ENCODE peak calls at places on chromosomes 2 and 18, in seven cellular contexts. One of them, this sample, is unnamed.

GRCh38 chr18:69956655-69957054 is 9.0 kb upstream of the CD226 start:
- DNase-seq in AG09309: no peak
- DNase-seq in neural crest cell: no peak
- DNase-seq in neural progenitor cell: peak
- DNase-seq in astrocyte: no peak
- DNase-seq in endodermal cell: no peak
- DNase-seq in hepatocyte: no peak
- DNase-seq in this sample: no peak

GRCh38 chr2:119402645-119403560 is 28.8 kb upstream of the TMEM37 start:
- DNase-seq in AG09309: no peak
- DNase-seq in neural crest cell: no peak
- DNase-seq in neural progenitor cell: no peak
- DNase-seq in astrocyte: no peak
- DNase-seq in endodermal cell: peak
- DNase-seq in hepatocyte: peak
- DNase-seq in this sample: no peak

GRCh38 chr2:195414479-195414878 is 242.5 kb upstream of the SLC39A10 start:
- DNase-seq in AG09309: no peak
- DNase-seq in neural crest cell: no peak
- DNase-seq in neural progenitor cell: no peak
- DNase-seq in astrocyte: no peak
- DNase-seq in endodermal cell: no peak
- DNase-seq in hepatocyte: no peak
- DNase-seq in this sample: no peak

GRCh38 chr2:137179542-137179941 is 414.2 kb downstream of the THSD7B start:
- DNase-seq in AG09309: no peak
- DNase-seq in neural crest cell: no peak
- DNase-seq in neural progenitor cell: no peak
- DNase-seq in astrocyte: no peak
- DNase-seq in endodermal cell: no peak
- DNase-seq in hepatocyte: no peak
- DNase-seq in this sample: no peak

GRCh38 chr2:10626837-10627236 is 62.9 kb downstream of the NOL10 start:
- DNase-seq in AG09309: no peak
- DNase-seq in neural crest cell: no peak
- DNase-seq in neural progenitor cell: no peak
- DNase-seq in astrocyte: no peak
- DNase-seq in endodermal cell: no peak
- DNase-seq in hepatocyte: no peak
- DNase-seq in this sample: no peak

GRCh38 chr2:208033701-208034502 is 8.6 kb upstream of the PLEKHM3 start:
- DNase-seq in AG09309: no peak
- DNase-seq in neural crest cell: no peak
- DNase-seq in neural progenitor cell: peak
- DNase-seq in astrocyte: peak
- DNase-seq in endodermal cell: peak
- DNase-seq in hepatocyte: peak
- DNase-seq in this sample: no peak

GRCh38 chr2:218023636-218024035 is 20.8 kb upstream of the TNS1 start:
- DNase-seq in AG09309: no peak
- DNase-seq in neural crest cell: no peak
- DNase-seq in neural progenitor cell: no peak
- DNase-seq in astrocyte: no peak
- DNase-seq in endodermal cell: peak
- DNase-seq in hepatocyte: no peak
- DNase-seq in this sample: no peak

GRCh38 chr2:128366746-128367511 is 48.3 kb upstream of the HS6ST1 start:
- DNase-seq in AG09309: no peak
- DNase-seq in neural crest cell: no peak
- DNase-seq in neural progenitor cell: no peak
- DNase-seq in astrocyte: no peak
- DNase-seq in endodermal cell: peak
- DNase-seq in hepatocyte: no peak
- DNase-seq in this sample: no peak

GRCh38 chr2:179049203-179049545 is 763 bp downstream of the CCDC141 start:
- DNase-seq in AG09309: no peak
- DNase-seq in neural crest cell: no peak
- DNase-seq in neural progenitor cell: no peak
- DNase-seq in astrocyte: no peak
- DNase-seq in endodermal cell: no peak
- DNase-seq in hepatocyte: no peak
- DNase-seq in this sample: no peak

GRCh38 chr2:218360453-218360852 is 3.8 kb downstream of the CATIP start:
- DNase-seq in AG09309: no peak
- DNase-seq in neural crest cell: no peak
- DNase-seq in neural progenitor cell: no peak
- DNase-seq in astrocyte: no peak
- DNase-seq in endodermal cell: no peak
- DNase-seq in hepatocyte: no peak
- DNase-seq in this sample: no peak

GRCh38 chr2:104853926-104854506 is at the start of gene POU3F3:
- DNase-seq in AG09309: no peak
- DNase-seq in neural crest cell: peak
- DNase-seq in neural progenitor cell: peak
- DNase-seq in astrocyte: peak
- DNase-seq in endodermal cell: peak
- DNase-seq in hepatocyte: peak
- DNase-seq in this sample: peak

GRCh38 chr2:38092196-38092902 is 16.4 kb upstream of the CYP1B1 start:
- DNase-seq in AG09309: peak
- DNase-seq in neural crest cell: no peak
- DNase-seq in neural progenitor cell: no peak
- DNase-seq in astrocyte: peak
- DNase-seq in endodermal cell: no peak
- DNase-seq in hepatocyte: peak
- DNase-seq in this sample: no peak

GRCh38 chr2:85578243-85579180 is 1.1 kb downstream of the VAMP8 start:
- DNase-seq in AG09309: no peak
- DNase-seq in neural crest cell: no peak
- DNase-seq in neural progenitor cell: no peak
- DNase-seq in astrocyte: no peak
- DNase-seq in endodermal cell: peak
- DNase-seq in hepatocyte: no peak
- DNase-seq in this sample: no peak

GRCh38 chr2:128217671-128218070 is 101.0 kb downstream of the HS6ST1 start:
- DNase-seq in AG09309: no peak
- DNase-seq in neural crest cell: no peak
- DNase-seq in neural progenitor cell: no peak
- DNase-seq in astrocyte: no peak
- DNase-seq in endodermal cell: no peak
- DNase-seq in hepatocyte: no peak
- DNase-seq in this sample: no peak

GRCh38 chr2:227717687-227718567 is at the start of gene SLC19A3:
- DNase-seq in AG09309: peak
- DNase-seq in neural crest cell: peak
- DNase-seq in neural progenitor cell: peak
- DNase-seq in astrocyte: peak
- DNase-seq in endodermal cell: peak
- DNase-seq in hepatocyte: peak
- DNase-seq in this sample: peak

GRCh38 chr2:240319855-240320560 is 115.5 kb upstream of the GPC1 start:
- DNase-seq in AG09309: peak
- DNase-seq in neural crest cell: no peak
- DNase-seq in neural progenitor cell: peak
- DNase-seq in astrocyte: peak
- DNase-seq in endodermal cell: peak
- DNase-seq in hepatocyte: peak
- DNase-seq in this sample: no peak

GRCh38 chr2:237558918-237559645 is 7.3 kb upstream of the PRLH start:
- DNase-seq in AG09309: peak
- DNase-seq in neural crest cell: no peak
- DNase-seq in neural progenitor cell: no peak
- DNase-seq in astrocyte: peak
- DNase-seq in endodermal cell: no peak
- DNase-seq in hepatocyte: peak
- DNase-seq in this sample: no peak

GRCh38 chr18:8091042-8091441 is 518.2 kb upstream of the RAB12 start:
- DNase-seq in AG09309: no peak
- DNase-seq in neural crest cell: no peak
- DNase-seq in neural progenitor cell: no peak
- DNase-seq in astrocyte: no peak
- DNase-seq in endodermal cell: no peak
- DNase-seq in hepatocyte: no peak
- DNase-seq in this sample: no peak

GRCh38 chr2:84924173-84925106 is 19.0 kb downstream of the TMSB10 start:
- DNase-seq in AG09309: no peak
- DNase-seq in neural crest cell: no peak
- DNase-seq in neural progenitor cell: peak
- DNase-seq in astrocyte: peak
- DNase-seq in endodermal cell: no peak
- DNase-seq in hepatocyte: no peak
- DNase-seq in this sample: no peak

GRCh38 chr18:76866631-76867030 is 44.3 kb downstream of the ZNF236 start:
- DNase-seq in AG09309: no peak
- DNase-seq in neural crest cell: no peak
- DNase-seq in neural progenitor cell: no peak
- DNase-seq in astrocyte: no peak
- DNase-seq in endodermal cell: no peak
- DNase-seq in hepatocyte: no peak
- DNase-seq in this sample: no peak

DNA sequence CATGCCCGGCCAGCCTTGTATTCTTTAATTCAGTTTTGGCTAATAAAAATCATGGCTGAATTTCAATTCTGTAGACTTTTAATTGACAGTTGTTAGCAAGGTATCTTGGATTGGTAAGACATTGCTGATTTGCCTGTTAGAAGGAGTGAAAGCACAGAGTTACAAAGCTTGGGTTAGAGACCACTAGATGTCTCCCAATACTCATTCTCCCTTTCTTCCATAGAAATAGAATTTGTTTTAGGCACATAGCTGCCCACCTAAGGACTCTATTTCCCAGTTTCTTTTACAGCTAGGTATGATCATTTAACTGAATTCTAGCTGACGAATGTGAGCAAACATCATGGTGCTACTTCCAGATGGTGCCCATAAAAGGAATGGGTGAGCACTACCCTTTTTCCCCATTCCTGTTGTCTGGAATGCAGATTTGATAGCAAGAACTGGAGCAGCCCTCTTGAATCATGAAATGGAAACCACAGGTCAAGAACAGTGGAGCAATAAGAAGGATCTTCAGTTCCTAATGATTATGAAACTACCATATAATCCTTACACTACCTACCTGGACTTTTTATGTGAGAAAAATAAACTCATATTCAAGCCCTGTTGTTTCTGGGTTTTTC is 17.5 kb downstream of the PECR start:
- DNase-seq in AG09309: peak
- DNase-seq in neural crest cell: no peak
- DNase-seq in neural progenitor cell: peak
- DNase-seq in astrocyte: peak
- DNase-seq in endodermal cell: no peak
- DNase-seq in hepatocyte: no peak
- DNase-seq in this sample: no peak
- TF ChIP-seq CTCF in AG09309: no peak
- TF ChIP-seq CTCF in neural crest cell: peak
- TF ChIP-seq CTCF in neural progenitor cell: peak
- TF ChIP-seq CTCF in astrocyte: no peak
- TF ChIP-seq CTCF in endodermal cell: peak
- TF ChIP-seq CTCF in hepatocyte: peak
- TF ChIP-seq CTCF in this sample: no peak

GRCh38 chr2:53460347-53460746 is 307.3 kb upstream of the CHAC2 start:
- DNase-seq in AG09309: no peak
- DNase-seq in neural crest cell: no peak
- DNase-seq in neural progenitor cell: no peak
- DNase-seq in astrocyte: no peak
- DNase-seq in endodermal cell: no peak
- DNase-seq in hepatocyte: peak
- DNase-seq in this sample: no peak
- TF ChIP-seq CTCF in AG09309: no peak
- TF ChIP-seq CTCF in neural crest cell: no peak
- TF ChIP-seq CTCF in neural progenitor cell: no peak
- TF ChIP-seq CTCF in astrocyte: no peak
- TF ChIP-seq CTCF in endodermal cell: no peak
- TF ChIP-seq CTCF in hepatocyte: no peak
- TF ChIP-seq CTCF in this sample: no peak

GRCh38 chr18:79738041-79738461 is 58.4 kb downstream of the CTDP1 start:
- DNase-seq in AG09309: no peak
- DNase-seq in neural crest cell: no peak
- DNase-seq in neural progenitor cell: no peak
- DNase-seq in astrocyte: no peak
- DNase-seq in endodermal cell: no peak
- DNase-seq in hepatocyte: no peak
- DNase-seq in this sample: no peak
- TF ChIP-seq CTCF in AG09309: no peak
- TF ChIP-seq CTCF in neural crest cell: no peak
- TF ChIP-seq CTCF in neural progenitor cell: no peak
- TF ChIP-seq CTCF in astrocyte: no peak
- TF ChIP-seq CTCF in endodermal cell: no peak
- TF ChIP-seq CTCF in hepatocyte: no peak
- TF ChIP-seq CTCF in this sample: no peak

GRCh38 chr18:35024196-35024595 is 17.0 kb upstream of the MAPRE2 start:
- DNase-seq in AG09309: no peak
- DNase-seq in neural crest cell: no peak
- DNase-seq in neural progenitor cell: no peak
- DNase-seq in astrocyte: no peak
- DNase-seq in endodermal cell: no peak
- DNase-seq in hepatocyte: no peak
- DNase-seq in this sample: no peak
- TF ChIP-seq CTCF in AG09309: no peak
- TF ChIP-seq CTCF in neural crest cell: no peak
- TF ChIP-seq CTCF in neural progenitor cell: no peak
- TF ChIP-seq CTCF in astrocyte: no peak
- TF ChIP-seq CTCF in endodermal cell: no peak
- TF ChIP-seq CTCF in hepatocyte: no peak
- TF ChIP-seq CTCF in this sample: no peak

DNA sequence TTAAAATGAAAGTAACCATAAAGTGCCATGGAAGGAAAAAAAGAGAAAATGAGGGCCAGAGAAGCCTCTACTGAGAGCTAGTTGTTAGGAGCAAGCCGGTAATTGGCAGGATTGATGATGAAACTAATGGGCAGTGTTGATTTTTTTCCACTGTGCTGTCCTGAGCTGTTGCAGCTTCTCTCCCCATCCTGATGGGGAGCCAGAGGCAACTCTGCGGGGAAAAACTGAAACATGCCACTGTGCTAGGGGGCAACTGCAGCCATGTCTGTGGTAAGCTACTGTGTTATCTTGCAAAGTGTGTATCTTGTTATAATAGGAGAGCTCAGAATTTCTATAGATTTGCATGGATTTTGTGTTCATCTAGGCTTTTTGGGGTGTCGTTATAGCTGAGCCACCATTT is 487.9 kb downstream of the STK39 start:
- DNase-seq in AG09309: no peak
- DNase-seq in neural crest cell: no peak
- DNase-seq in neural progenitor cell: no peak
- DNase-seq in astrocyte: no peak
- DNase-seq in endodermal cell: no peak
- DNase-seq in hepatocyte: no peak
- DNase-seq in this sample: no peak
- TF ChIP-seq CTCF in AG09309: no peak
- TF ChIP-seq CTCF in neural crest cell: peak
- TF ChIP-seq CTCF in neural progenitor cell: peak
- TF ChIP-seq CTCF in astrocyte: no peak
- TF ChIP-seq CTCF in endodermal cell: peak
- TF ChIP-seq CTCF in hepatocyte: no peak
- TF ChIP-seq CTCF in this sample: no peak